ENCODE peak calls at places on chromosomes 2 and 18, in four cellular contexts. Y, C, T and V are unnamed samples.

GRCh38 chr2:69163109-69163508 is 150.1 kb downstream of the ANTXR1 start:
- DNase-seq in Y (no peak), C (peak; percentile 94), T (peak; percentile 70), V (no peak)

GRCh38 chr2:146642066-146642465 is 1202.8 kb upstream of the ACVR2A start:
- DNase-seq in Y (no peak), C (no peak), T (no peak), V (no peak)

GRCh38 chr18:35096677-35097011 is 55.4 kb downstream of the MAPRE2 start:
- DNase-seq in Y (no peak), C (no peak), T (no peak), V (no peak)

GRCh38 chr18:75324686-75325257 is 102.7 kb downstream of the SMIM21 start:
- DNase-seq in Y (no peak), C (no peak), T (no peak), V (no peak)

GRCh38 chr2:8229546-8229986 is 452.3 kb upstream of the ID2 start:
- DNase-seq in Y (no peak), C (peak; percentile 81), T (peak; percentile 87), V (no peak)

GRCh38 chr2:70767094-70767698 is 804 bp downstream of the ADD2 start:
- DNase-seq in Y (no peak), C (no peak), T (no peak), V (peak; percentile 22)

GRCh38 chr2:164803772-164804466 is 37.7 kb downstream of the COBLL1 start:
- DNase-seq in Y (no peak), C (no peak), T (no peak), V (no peak)

GRCh38 chr2:30348825-30349224 is 98.2 kb upstream of the LCLAT1 start:
- DNase-seq in Y (no peak), C (no peak), T (no peak), V (no peak)

GRCh38 chr2:220569380-220569779 is 942.0 kb downstream of the SLC4A3 start:
- DNase-seq in Y (no peak), C (no peak), T (no peak), V (no peak)

GRCh38 chr2:217943379-217944321 is 59.1 kb downstream of the TNS1 start:
- DNase-seq in Y (peak; percentile 78), C (peak; percentile 76), T (no peak), V (peak; percentile 60)

GRCh38 chr2:1588051-1588993 is 156.0 kb downstream of the PXDN start:
- DNase-seq in Y (no peak), C (no peak), T (no peak), V (no peak)

GRCh38 chr2:201432551-201433388 is 18.5 kb downstream of the TRAK2 start:
- DNase-seq in Y (no peak), C (peak; percentile 42), T (no peak), V (no peak)

GRCh38 chr2:238886453-238887094 is 38.7 kb downstream of the TWIST2 start:
- DNase-seq in Y (no peak), C (no peak), T (no peak), V (no peak)

GRCh38 chr2:25822190-25823117 is 55.8 kb downstream of the ASXL2 start:
- DNase-seq in Y (peak; percentile 42), C (peak; percentile 47), T (peak; percentile 70), V (peak; percentile 17)

GRCh38 chr2:192604295-192604694 is 409.6 kb upstream of the TMEFF2 start:
- DNase-seq in Y (no peak), C (no peak), T (no peak), V (no peak)

GRCh38 chr2:235911633-235912032 is 256.6 kb downstream of the GBX2 start:
- DNase-seq in Y (no peak), C (no peak), T (no peak), V (no peak)

GRCh38 chr2:66427219-66427768 is 7.6 kb upstream of the MEIS1 start:
- DNase-seq in Y (no peak), C (no peak), T (no peak), V (no peak)

GRCh38 chr18:39596891-39597290 is 2031.3 kb upstream of the CELF4 start:
- DNase-seq in Y (no peak), C (no peak), T (no peak), V (no peak)

GRCh38 chr2:214361116-214361515 is 49.7 kb upstream of the VWC2L start:
- DNase-seq in Y (no peak), C (no peak), T (no peak), V (no peak)

GRCh38 chr18:23276456-23276855 is 141.2 kb downstream of the CABLES1 start:
- DNase-seq in Y (no peak), C (no peak), T (no peak), V (no peak)

GRCh38 chr2:108449410-108450200 is 599 bp downstream of the GCC2 start:
- DNase-seq in Y (no peak), C (peak; percentile 47), T (peak; percentile 18), V (no peak)

GRCh38 chr2:938181-939005 is 12.3 kb upstream of the SNTG2 start:
- DNase-seq in Y (no peak), C (peak; percentile 85), T (no peak), V (no peak)

GRCh38 chr18:64566461-64566860 is 417.6 kb upstream of the LINC00305 start:
- DNase-seq in Y (no peak), C (no peak), T (no peak), V (no peak)

GRCh38 chr2:7950035-7950612 is 731.7 kb upstream of the ID2 start:
- DNase-seq in Y (no peak), C (no peak), T (no peak), V (no peak)

GRCh38 chr18:79818036-79818435 is 20.3 kb downstream of the KCNG2 start:
- DNase-seq in Y (no peak), C (peak; percentile 7), T (no peak), V (no peak)

GRCh38 chr2:207933396-207934045 is 91.8 kb downstream of the PLEKHM3 start:
- DNase-seq in Y (peak; percentile 35), C (no peak), T (no peak), V (no peak)

GRCh38 chr2:234027646-234028045 is 22.9 kb upstream of the SPP2 start:
- DNase-seq in Y (no peak), C (no peak), T (no peak), V (no peak)

GRCh38 chr18:5543036-5543671 is 643 bp downstream of the EPB41L3 start:
- DNase-seq in Y (no peak), C (no peak), T (no peak), V (peak; percentile 43)

GRCh38 chr18:44627245-44627644 is 53.4 kb upstream of the SETBP1 start:
- DNase-seq in Y (no peak), C (peak; percentile 76), T (no peak), V (no peak)

GRCh38 chr2:218881744-218882462 is 1.3 kb downstream of the WNT10A start:
- DNase-seq in Y (no peak), C (no peak), T (no peak), V (no peak)

GRCh38 chr2:168434164-168434563 is 21.9 kb upstream of the CERS6 start:
- DNase-seq in Y (peak; percentile 36), C (no peak), T (no peak), V (no peak)

GRCh38 chr18:1483386-1483785 is 578.7 kb downstream of the ADCYAP1 start:
- DNase-seq in Y (no peak), C (peak; percentile 32), T (no peak), V (no peak)

GRCh38 chr18:69559604-69560003 is 158.9 kb downstream of the DOK6 start:
- DNase-seq in Y (no peak), C (no peak), T (no peak), V (no peak)

GRCh38 chr2:151267537-151267936 is 5.9 kb upstream of the RBM43 start:
- DNase-seq in Y (no peak), C (no peak), T (no peak), V (no peak)

GRCh38 chr18:68660355-68661183 is 54.3 kb downstream of the TMX3 start:
- DNase-seq in Y (no peak), C (peak; percentile 73), T (peak; percentile 31), V (no peak)

GRCh38 chr2:125227843-125228392 is 1202.8 kb downstream of the CNTNAP5 start:
- DNase-seq in Y (no peak), C (no peak), T (peak; percentile 8), V (no peak)
- TF ChIP-seq CTCF in Y (no peak), C (peak; percentile 11), T (peak; percentile 17), V (peak; percentile 50)

DNA sequence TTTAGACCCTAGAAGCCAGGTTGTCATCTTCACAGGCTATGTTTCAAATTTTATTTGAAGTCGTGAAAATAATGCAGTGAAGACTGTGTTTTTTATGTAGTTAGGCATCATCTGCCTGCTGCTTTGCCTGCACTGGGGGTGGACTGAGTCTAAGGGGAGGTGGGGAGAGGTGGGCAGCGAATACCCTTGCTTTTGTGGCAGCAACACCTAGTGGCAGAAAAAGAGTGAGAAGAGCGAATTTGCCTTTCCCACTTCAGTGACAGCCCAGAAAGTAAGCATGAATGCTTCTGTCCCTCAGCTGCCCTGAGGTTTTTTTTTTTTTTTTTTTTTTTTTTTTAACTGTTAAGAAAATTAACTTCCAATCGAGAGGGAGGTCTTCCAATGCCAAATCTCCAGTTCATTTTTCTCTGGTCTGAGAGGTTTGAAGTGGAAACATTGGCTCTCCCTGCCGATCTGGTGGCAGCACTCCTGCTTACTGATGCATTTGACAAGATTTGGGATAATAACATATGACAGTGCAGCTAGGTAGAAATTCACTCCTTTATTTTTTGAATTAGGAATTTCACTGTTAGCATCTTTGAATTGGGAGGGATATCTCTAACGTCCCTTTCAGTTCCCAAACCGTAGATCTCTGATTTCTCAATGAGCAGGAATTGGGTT is 60.3 kb upstream of the LYPD6B start:
- DNase-seq in Y (no peak), C (no peak), T (no peak), V (no peak)
- TF ChIP-seq CTCF in Y (no peak), C (no peak), T (no peak), V (peak; percentile 33)

GRCh38 chr2:197453123-197453913 is at the start of gene COQ10B:
- DNase-seq in Y (peak; percentile 100), C (peak; percentile 100), T (peak; percentile 100), V (peak; percentile 97)
- TF ChIP-seq CTCF in Y (peak; percentile 39), C (peak; percentile 34), T (peak; percentile 12), V (peak; percentile 37)

GRCh38 chr2:172116107-172116506 is 13.4 kb upstream of the DLX2 start:
- DNase-seq in Y (no peak), C (no peak), T (no peak), V (no peak)

GRCh38 chr2:172109670-172110421 is 7.1 kb upstream of the DLX2 start:
- DNase-seq in Y (no peak), C (no peak), T (no peak), V (no peak)

GRCh38 chr2:172109256-172109655 is 6.6 kb upstream of the DLX2 start:
- DNase-seq in Y (no peak), C (no peak), T (no peak), V (no peak)

GRCh38 chr2:172114579-172114978 is 11.9 kb upstream of the DLX2 start:
- DNase-seq in Y (no peak), C (no peak), T (no peak), V (no peak)

DNA sequence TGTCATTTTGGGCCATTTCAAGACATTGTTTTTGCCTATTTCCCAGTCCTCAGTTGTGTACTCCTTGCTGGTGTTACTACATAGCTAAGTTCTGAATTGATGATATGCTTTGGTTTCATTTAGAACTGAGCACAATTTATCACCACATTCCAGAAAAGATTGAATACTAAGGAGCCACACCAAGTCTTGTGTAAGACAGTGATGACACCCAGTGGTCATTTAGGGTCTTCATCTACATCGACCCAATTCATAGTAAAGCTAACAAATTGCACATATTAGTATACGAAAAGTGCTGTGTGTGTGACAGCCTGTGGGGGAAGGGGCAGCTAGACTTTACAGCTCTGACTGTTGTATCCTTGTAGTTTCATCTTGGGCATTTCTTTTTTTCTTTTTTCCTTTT is 10.9 kb upstream of the DLX2 start:
- DNase-seq in Y (no peak), C (peak; percentile 65), T (peak; percentile 39), V (no peak)
- TF ChIP-seq CTCF in Y (peak; percentile 49), C (no peak), T (peak; percentile 26), V (no peak)